ENCODE peak calls at places on chromosome X, in five cellular contexts. One of them, this sample, is unnamed.

GRCh38 chrX:110143454-110144210 is 140.7 kb downstream of the TMEM164 start:
- DNase-seq in upper lobe of right lung: no peak
- DNase-seq in mesenchymal stem cell: no peak
- DNase-seq in left ventricle myocardium inferior: no peak
- DNase-seq in GM23338: no peak
- DNase-seq in this sample: no peak

GRCh38 chrX:19912-20571 is 261.1 kb upstream of the PLCXD1 start:
- DNase-seq in left ventricle myocardium inferior: no peak
- DNase-seq in GM23338: peak; percentile 33
- DNase-seq in mesenchymal stem cell: peak; percentile 3
- DNase-seq in upper lobe of right lung: no peak
- DNase-seq in this sample: no peak

GRCh38 chrX:37846934-37847732 is at the start of gene DYNLT3:
- DNase-seq in mesenchymal stem cell: peak; percentile 77
- DNase-seq in GM23338: peak; percentile 79
- DNase-seq in left ventricle myocardium inferior: peak; percentile 81
- DNase-seq in upper lobe of right lung: peak; percentile 92
- DNase-seq in this sample: no peak

GRCh38 chrX:43005561-43005960 is 227.6 kb upstream of the PPP1R2C start:
- DNase-seq in left ventricle myocardium inferior: no peak
- DNase-seq in mesenchymal stem cell: no peak
- DNase-seq in GM23338: peak; percentile 31
- DNase-seq in upper lobe of right lung: no peak
- DNase-seq in this sample: no peak

GRCh38 chrX:103254171-103254824 is 657 bp downstream of the TCEAL8 start:
- DNase-seq in left ventricle myocardium inferior: peak; percentile 26
- DNase-seq in upper lobe of right lung: peak; percentile 78
- DNase-seq in mesenchymal stem cell: peak; percentile 54
- DNase-seq in GM23338: peak; percentile 95
- DNase-seq in this sample: peak; percentile 29

GRCh38 chrX:107766470-107767140 is 9.0 kb downstream of the TSC22D3 start:
- DNase-seq in upper lobe of right lung: no peak
- DNase-seq in mesenchymal stem cell: peak; percentile 38
- DNase-seq in left ventricle myocardium inferior: peak; percentile 53
- DNase-seq in GM23338: no peak
- DNase-seq in this sample: no peak

GRCh38 chrX:8627796-8628195 is 104.1 kb downstream of the ANOS1 start:
- DNase-seq in GM23338: no peak
- DNase-seq in upper lobe of right lung: no peak
- DNase-seq in left ventricle myocardium inferior: no peak
- DNase-seq in mesenchymal stem cell: no peak
- DNase-seq in this sample: no peak

GRCh38 chrX:150036181-150036580 is 97.9 kb upstream of the EOLA2 start:
- DNase-seq in GM23338: no peak
- DNase-seq in upper lobe of right lung: no peak
- DNase-seq in left ventricle myocardium inferior: no peak
- DNase-seq in mesenchymal stem cell: peak; percentile 50
- DNase-seq in this sample: peak; percentile 67

GRCh38 chrX:13937370-13938052 is 92.2 kb downstream of the GEMIN8 start:
- DNase-seq in GM23338: no peak
- DNase-seq in upper lobe of right lung: no peak
- DNase-seq in left ventricle myocardium inferior: no peak
- DNase-seq in mesenchymal stem cell: peak; percentile 76
- DNase-seq in this sample: peak; percentile 92

GRCh38 chrX:9717376-9717775 is 48.3 kb downstream of the GPR143 start:
- DNase-seq in GM23338: no peak
- DNase-seq in upper lobe of right lung: no peak
- DNase-seq in mesenchymal stem cell: no peak
- DNase-seq in left ventricle myocardium inferior: no peak
- DNase-seq in this sample: no peak

GRCh38 chrX:29792335-29792734 is 423.0 kb upstream of the MAGEB2 start:
- DNase-seq in left ventricle myocardium inferior: no peak
- DNase-seq in GM23338: no peak
- DNase-seq in mesenchymal stem cell: no peak
- DNase-seq in upper lobe of right lung: no peak
- DNase-seq in this sample: no peak

GRCh38 chrX:55119712-55120111 is 30.9 kb downstream of the PAGE2 start:
- DNase-seq in GM23338: no peak
- DNase-seq in mesenchymal stem cell: peak; percentile 20
- DNase-seq in left ventricle myocardium inferior: no peak
- DNase-seq in upper lobe of right lung: no peak
- DNase-seq in this sample: no peak

GRCh38 chrX:7149421-7149820 is 1.5 kb upstream of the PUDP start:
- DNase-seq in left ventricle myocardium inferior: no peak
- DNase-seq in mesenchymal stem cell: peak; percentile 24
- DNase-seq in GM23338: no peak
- DNase-seq in upper lobe of right lung: no peak
- DNase-seq in this sample: peak; percentile 52

GRCh38 chrX:72554448-72555140 is 18.0 kb downstream of the HDAC8 start:
- DNase-seq in left ventricle myocardium inferior: no peak
- DNase-seq in mesenchymal stem cell: peak; percentile 18
- DNase-seq in upper lobe of right lung: no peak
- DNase-seq in GM23338: peak; percentile 77
- DNase-seq in this sample: peak; percentile 79

DNA sequence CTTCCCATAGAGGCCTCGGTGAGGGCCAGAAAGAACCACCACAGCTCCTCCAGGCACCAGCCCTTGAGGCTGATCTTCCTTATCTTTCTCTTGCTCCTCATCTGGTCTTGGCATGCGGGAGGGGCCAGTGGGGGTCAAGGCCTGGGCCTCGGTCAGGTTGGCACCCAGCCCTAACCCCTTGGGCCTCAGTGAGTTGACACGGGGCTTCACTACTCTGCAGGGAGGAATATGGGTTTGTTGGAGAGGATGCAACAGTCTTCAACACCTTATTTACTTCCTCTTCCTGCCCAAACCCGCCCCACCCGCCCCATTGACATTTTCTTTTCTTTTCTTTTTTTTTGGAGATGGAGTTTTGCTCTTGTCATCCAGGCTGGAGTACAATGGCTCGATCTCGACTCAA is 5.9 kb downstream of the GPKOW start:
- DNase-seq in upper lobe of right lung: no peak
- DNase-seq in GM23338: no peak
- DNase-seq in left ventricle myocardium inferior: no peak
- DNase-seq in mesenchymal stem cell: no peak
- DNase-seq in this sample: no peak
- H3K36me3 ChIP-seq in upper lobe of right lung: peaks cover 41% of the 10 kb centered on the region
- H3K36me3 ChIP-seq in GM23338: no peaks in the 10 kb centered on the region
- H3K36me3 ChIP-seq in left ventricle myocardium inferior: peaks cover 51% of the 10 kb centered on the region
- H3K36me3 ChIP-seq in mesenchymal stem cell: peaks cover 58% of the 10 kb centered on the region
- H3K36me3 ChIP-seq in this sample: no peaks in the 10 kb centered on the region

GRCh38 chrX:48989483-48989882 is 12.6 kb downstream of the GRIPAP1 start:
- DNase-seq in GM23338: no peak
- DNase-seq in mesenchymal stem cell: no peak
- DNase-seq in left ventricle myocardium inferior: no peak
- DNase-seq in upper lobe of right lung: no peak
- DNase-seq in this sample: no peak

GRCh38 chrX:48996969-48997368 is 5.1 kb downstream of the GRIPAP1 start:
- DNase-seq in mesenchymal stem cell: no peak
- DNase-seq in upper lobe of right lung: no peak
- DNase-seq in left ventricle myocardium inferior: no peak
- DNase-seq in GM23338: peak; percentile 35
- DNase-seq in this sample: peak; percentile 7

GRCh38 chrX:48997455-48997854 is 4.6 kb downstream of the GRIPAP1 start:
- DNase-seq in mesenchymal stem cell: no peak
- DNase-seq in upper lobe of right lung: no peak
- DNase-seq in left ventricle myocardium inferior: no peak
- DNase-seq in GM23338: no peak
- DNase-seq in this sample: no peak

GRCh38 chrX:48997865-48998264 is 4.2 kb downstream of the GRIPAP1 start:
- DNase-seq in upper lobe of right lung: no peak
- DNase-seq in mesenchymal stem cell: no peak
- DNase-seq in left ventricle myocardium inferior: no peak
- DNase-seq in GM23338: no peak
- DNase-seq in this sample: no peak

DNA sequence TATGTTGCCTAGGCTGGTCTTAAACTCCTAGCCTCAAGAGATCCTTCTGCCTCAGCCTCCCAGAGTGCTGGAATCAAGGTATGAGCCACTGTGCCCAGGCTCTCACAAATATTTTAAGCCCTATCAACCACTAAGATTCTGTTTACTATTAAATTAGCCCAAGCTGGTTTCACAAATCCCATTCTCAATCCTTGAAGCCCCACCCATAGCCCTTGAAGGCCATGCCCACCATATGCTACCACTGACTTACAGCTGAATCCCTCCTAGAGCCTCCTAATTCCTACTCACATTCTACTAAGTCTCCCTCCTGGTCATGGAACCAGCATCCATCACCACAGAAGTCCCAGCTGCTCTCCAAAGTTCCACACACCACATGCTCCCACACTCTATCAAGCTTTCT is 9.7 kb downstream of the GRIPAP1 start:
- DNase-seq in GM23338: no peak
- DNase-seq in left ventricle myocardium inferior: no peak
- DNase-seq in upper lobe of right lung: no peak
- DNase-seq in mesenchymal stem cell: no peak
- DNase-seq in this sample: no peak
- H3K36me3 ChIP-seq in GM23338: no peaks in the 10 kb centered on the region
- H3K36me3 ChIP-seq in left ventricle myocardium inferior: peaks cover 24% of the 10 kb centered on the region
- H3K36me3 ChIP-seq in upper lobe of right lung: peaks cover 19% of the 10 kb centered on the region
- H3K36me3 ChIP-seq in mesenchymal stem cell: peaks cover 70% of the 10 kb centered on the region
- H3K36me3 ChIP-seq in this sample: no peaks in the 10 kb centered on the region

GRCh38 chrX:41176263-41176662 is 91.0 kb downstream of the USP9X start:
- DNase-seq in upper lobe of right lung: no peak
- DNase-seq in mesenchymal stem cell: no peak
- DNase-seq in GM23338: no peak
- DNase-seq in left ventricle myocardium inferior: no peak
- DNase-seq in this sample: no peak
- H3K36me3 ChIP-seq in upper lobe of right lung: peaks cover 27% of the 10 kb centered on the region
- H3K36me3 ChIP-seq in mesenchymal stem cell: peaks cover 52% of the 10 kb centered on the region
- H3K36me3 ChIP-seq in GM23338: peaks cover 36% of the 10 kb centered on the region
- H3K36me3 ChIP-seq in left ventricle myocardium inferior: peaks cover 9% of the 10 kb centered on the region
- H3K36me3 ChIP-seq in this sample: no peaks in the 10 kb centered on the region

GRCh38 chrX:40719731-40720130 is 15.6 kb downstream of the MED14 start:
- DNase-seq in GM23338: no peak
- DNase-seq in left ventricle myocardium inferior: no peak
- DNase-seq in mesenchymal stem cell: no peak
- DNase-seq in upper lobe of right lung: no peak
- DNase-seq in this sample: no peak
- H3K36me3 ChIP-seq in GM23338: peaks cover 5% of the 10 kb centered on the region
- H3K36me3 ChIP-seq in left ventricle myocardium inferior: no peaks in the 10 kb centered on the region
- H3K36me3 ChIP-seq in mesenchymal stem cell: peaks cover 16% of the 10 kb centered on the region
- H3K36me3 ChIP-seq in upper lobe of right lung: no peaks in the 10 kb centered on the region
- H3K36me3 ChIP-seq in this sample: no peaks in the 10 kb centered on the region

GRCh38 chrX:24341795-24342194 is 18.6 kb upstream of the SUPT20HL1 start:
- DNase-seq in upper lobe of right lung: no peak
- DNase-seq in mesenchymal stem cell: peak; percentile 78
- DNase-seq in left ventricle myocardium inferior: no peak
- DNase-seq in GM23338: no peak
- DNase-seq in this sample: peak; percentile 26
- H3K36me3 ChIP-seq in upper lobe of right lung: no peaks in the 10 kb centered on the region
- H3K36me3 ChIP-seq in mesenchymal stem cell: no peaks in the 10 kb centered on the region
- H3K36me3 ChIP-seq in left ventricle myocardium inferior: no peaks in the 10 kb centered on the region
- H3K36me3 ChIP-seq in GM23338: no peaks in the 10 kb centered on the region
- H3K36me3 ChIP-seq in this sample: no peaks in the 10 kb centered on the region

GRCh38 chrX:154355094-154355775 is 19.2 kb downstream of the FLNA start:
- DNase-seq in upper lobe of right lung: peak; percentile 92
- DNase-seq in left ventricle myocardium inferior: peak; percentile 5
- DNase-seq in mesenchymal stem cell: no peak
- DNase-seq in GM23338: no peak
- DNase-seq in this sample: no peak
- H3K36me3 ChIP-seq in upper lobe of right lung: peaks cover 91% of the 10 kb centered on the region
- H3K36me3 ChIP-seq in left ventricle myocardium inferior: peaks cover 99% of the 10 kb centered on the region
- H3K36me3 ChIP-seq in mesenchymal stem cell: peaks cover 91% of the 10 kb centered on the region
- H3K36me3 ChIP-seq in GM23338: peaks cover 17% of the 10 kb centered on the region
- H3K36me3 ChIP-seq in this sample: peaks cover 3% of the 10 kb centered on the region

GRCh38 chrX:115642304-115642703 is 81.3 kb downstream of the PLS3 start:
- DNase-seq in upper lobe of right lung: no peak
- DNase-seq in GM23338: peak; percentile 23
- DNase-seq in left ventricle myocardium inferior: no peak
- DNase-seq in mesenchymal stem cell: peak; percentile 16
- DNase-seq in this sample: no peak
- H3K36me3 ChIP-seq in upper lobe of right lung: peaks cover 50% of the 10 kb centered on the region
- H3K36me3 ChIP-seq in GM23338: peaks cover 2% of the 10 kb centered on the region
- H3K36me3 ChIP-seq in left ventricle myocardium inferior: peaks cover 58% of the 10 kb centered on the region
- H3K36me3 ChIP-seq in mesenchymal stem cell: peaks cover 55% of the 10 kb centered on the region
- H3K36me3 ChIP-seq in this sample: peaks cover 75% of the 10 kb centered on the region

GRCh38 chrX:47177079-47177478 is 16.6 kb upstream of the UBA1 start:
- DNase-seq in mesenchymal stem cell: no peak
- DNase-seq in GM23338: no peak
- DNase-seq in upper lobe of right lung: no peak
- DNase-seq in left ventricle myocardium inferior: no peak
- DNase-seq in this sample: no peak
- H3K36me3 ChIP-seq in mesenchymal stem cell: peaks cover 78% of the 10 kb centered on the region
- H3K36me3 ChIP-seq in GM23338: peaks cover 3% of the 10 kb centered on the region
- H3K36me3 ChIP-seq in upper lobe of right lung: peaks cover 41% of the 10 kb centered on the region
- H3K36me3 ChIP-seq in left ventricle myocardium inferior: peaks cover 48% of the 10 kb centered on the region
- H3K36me3 ChIP-seq in this sample: no peaks in the 10 kb centered on the region

GRCh38 chrX:119669424-119670037 is 23.4 kb downstream of the SEPTIN6 start:
- DNase-seq in GM23338: no peak
- DNase-seq in left ventricle myocardium inferior: no peak
- DNase-seq in upper lobe of right lung: no peak
- DNase-seq in mesenchymal stem cell: peak; percentile 93
- DNase-seq in this sample: peak; percentile 80
- H3K36me3 ChIP-seq in GM23338: no peaks in the 10 kb centered on the region
- H3K36me3 ChIP-seq in left ventricle myocardium inferior: no peaks in the 10 kb centered on the region
- H3K36me3 ChIP-seq in upper lobe of right lung: no peaks in the 10 kb centered on the region
- H3K36me3 ChIP-seq in mesenchymal stem cell: no peaks in the 10 kb centered on the region
- H3K36me3 ChIP-seq in this sample: no peaks in the 10 kb centered on the region